ENCODE peak calls at places on chromosomes 7 and 10, in six cellular contexts. C is fibroblast of lung, W is GM23338, K is bronchial epithelial cell, B is ascending aorta, I is BJ. U is an unnamed sample.
A peak's percentile ranks its signal among the peaks of the same experiment; 100 is the strongest.

GRCh38 chr7:111266613-111267012 is 175.7 kb downstream of the LRRN3 start:
- DNase-seq in C (peak; percentile 89), W (peak; percentile 39), K (peak; percentile 10), B (no peak), I (peak; percentile 80), U (no peak)

GRCh38 chr10:78919111-78919966 is 149.4 kb upstream of the ZMIZ1 start:
- DNase-seq in C (no peak), W (no peak), K (no peak), B (no peak), I (no peak), U (no peak)

GRCh38 chr7:111071556-111071955 is 19.4 kb upstream of the LRRN3 start:
- DNase-seq in C (no peak), W (no peak), K (no peak), B (no peak), I (no peak), U (no peak)

GRCh38 chr7:72230281-72230680 is 181.9 kb downstream of the CALN1 start:
- DNase-seq in C (no peak), W (no peak), K (no peak), B (no peak), I (no peak), U (no peak)

GRCh38 chr10:110631934-110632333 is 12.2 kb upstream of the RBM20 start:
- DNase-seq in C (no peak), W (no peak), K (no peak), B (no peak), I (no peak), U (no peak)

GRCh38 chr10:113084031-113084430 is 134.0 kb downstream of the TCF7L2 start:
- DNase-seq in C (no peak), W (no peak), K (no peak), B (no peak), I (no peak), U (no peak)

GRCh38 chr10:5461914-5462840 is 37.2 kb downstream of the CALML5 start:
- DNase-seq in C (no peak), W (peak; percentile 32), K (no peak), B (no peak), I (no peak), U (no peak)

GRCh38 chr10:80000541-80000940 is 51.6 kb upstream of the SFTPD start:
- DNase-seq in C (no peak), W (no peak), K (no peak), B (no peak), I (no peak), U (no peak)

GRCh38 chr10:132444877-132445351 is 47.9 kb downstream of the PWWP2B start:
- DNase-seq in C (no peak), W (no peak), K (no peak), B (no peak), I (no peak), U (no peak)

GRCh38 chr10:96089670-96090462 is 40.2 kb upstream of the ZNF518A start:
- DNase-seq in C (peak; percentile 98), W (peak; percentile 85), K (peak; percentile 78), B (peak; percentile 97), I (peak; percentile 56), U (peak; percentile 91)

GRCh38 chr10:97683556-97684357 is 3.3 kb downstream of the AVPI1 start:
- DNase-seq in C (peak; percentile 66), W (peak; percentile 31), K (peak; percentile 66), B (no peak), I (no peak), U (no peak)

GRCh38 chr7:155598810-155599210 is 45.7 kb upstream of the RBM33 start:
- DNase-seq in C (peak; percentile 69), W (peak; percentile 92), K (peak; percentile 49), B (peak; percentile 79), I (no peak), U (peak; percentile 97)
- TF ChIP-seq CTCF in C (peak; percentile 99), W (peak; percentile 97), K (peak; percentile 89), B (peak; percentile 95), I (peak; percentile 98), U (peak; percentile 63)

GRCh38 chr10:109393425-109393824 is 529.9 kb downstream of the XPNPEP1 start:
- DNase-seq in C (no peak), W (peak; percentile 33), K (no peak), B (no peak), I (no peak), U (no peak)
- TF ChIP-seq CTCF in C (no peak), W (no peak), K (no peak), B (no peak), I (no peak), U (no peak)

DNA sequence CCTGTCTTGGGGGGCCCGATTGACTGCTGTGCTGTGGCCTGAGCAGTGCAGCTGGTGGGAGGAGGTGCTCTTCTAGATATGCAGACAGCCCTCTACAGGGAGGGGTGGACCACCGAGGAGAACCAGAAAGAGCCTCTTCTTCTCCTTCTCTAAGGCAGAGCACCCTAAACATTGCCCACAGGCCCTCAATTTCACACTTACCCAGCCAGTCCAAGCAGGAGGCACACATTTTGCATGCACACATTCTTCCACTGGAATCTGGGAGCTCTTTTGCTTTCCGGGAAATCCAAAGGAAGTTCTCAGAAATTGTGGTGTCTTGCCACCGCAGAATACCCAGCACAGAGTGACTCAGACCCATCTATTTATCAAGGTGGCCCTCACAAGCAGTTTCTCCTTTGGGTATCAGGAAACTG is 45.8 kb downstream of the EEPD1 start:
- DNase-seq in C (no peak), W (no peak), K (no peak), B (no peak), I (no peak), U (no peak)
- TF ChIP-seq CTCF in C (no peak), W (no peak), K (no peak), B (no peak), I (no peak), U (no peak)

DNA sequence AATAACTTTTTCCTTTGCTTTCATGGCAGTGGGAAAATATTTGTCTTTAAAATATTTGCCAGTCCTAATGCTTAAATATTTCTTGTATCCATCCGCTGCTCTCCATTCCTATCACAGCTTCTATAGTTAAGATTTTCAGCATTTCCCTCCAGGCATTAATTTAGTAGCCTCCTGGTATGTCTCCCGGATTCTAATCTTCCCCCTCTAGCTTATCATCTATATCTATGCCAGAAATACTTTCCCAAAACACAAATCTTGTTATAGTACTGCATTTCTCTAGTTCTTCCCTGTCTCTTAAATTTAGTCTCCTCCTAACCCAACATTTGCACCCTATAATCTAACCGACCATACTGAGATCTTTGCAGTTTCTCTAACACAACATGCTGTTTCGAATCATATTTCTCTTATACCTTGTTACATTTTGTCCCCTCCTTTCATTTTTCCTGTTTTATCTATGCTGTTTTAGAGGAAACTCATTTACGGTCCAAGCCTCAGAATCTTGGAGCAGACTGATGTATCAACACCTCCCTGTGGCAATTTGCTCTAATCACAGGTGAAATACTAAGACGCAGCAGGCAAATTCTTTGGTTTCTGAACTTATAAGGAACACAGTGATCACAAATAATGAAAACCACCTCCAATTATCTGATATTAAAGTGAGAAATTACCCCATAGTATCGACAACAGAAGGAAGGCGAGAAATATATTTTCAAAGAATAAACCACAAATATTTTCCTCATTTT is 10.3 kb downstream of the CNTNAP2 start:
- DNase-seq in C (no peak), W (peak; percentile 11), K (no peak), B (no peak), I (no peak), U (no peak)
- TF ChIP-seq CTCF in C (no peak), W (peak; percentile 26), K (no peak), B (no peak), I (no peak), U (no peak)